ENCODE peak calls at places on chromosomes 11 and 22, in five cellular contexts. C is CD4-positive, alpha-beta memory T cell; N is heart left ventricle; U is CD8-positive, alpha-beta T cell; S is pancreas. Z is an unnamed sample.

GRCh38 chr11:47518212-47518959 is 34.5 kb downstream of the CELF1 start:
- DNase-seq in C (no peak), N (no peak), U (no peak), S (no peak), Z (no peak)

GRCh38 chr11:111388431-111388830 is 9.4 kb upstream of the POU2AF1 start:
- DNase-seq in C (no peak), N (no peak), U (no peak), S (no peak), Z (no peak)

GRCh38 chr11:61336171-61336935 is 3.3 kb downstream of the TKFC start:
- DNase-seq in C (peak), N (peak), U (peak), S (peak), Z (peak)

GRCh38 chr11:35418282-35418846 is 994 bp downstream of the SLC1A2 start:
- DNase-seq in C (no peak), N (no peak), U (no peak), S (peak), Z (no peak)

GRCh38 chr11:10856689-10857603 is 907 bp downstream of the ZBED5 start:
- DNase-seq in C (no peak), N (peak), U (no peak), S (no peak), Z (peak)

GRCh38 chr11:44016129-44016528 is 31.7 kb upstream of the ACCSL start:
- DNase-seq in C (no peak), N (peak), U (no peak), S (no peak), Z (peak)

GRCh38 chr11:65493367-65494176 is 5.3 kb upstream of the MALAT1 start:
- DNase-seq in C (no peak), N (peak), U (no peak), S (no peak), Z (no peak)

GRCh38 chr11:97722065-97722464 is 1298.7 kb upstream of the CNTN5 start:
- DNase-seq in C (no peak), N (peak), U (no peak), S (no peak), Z (peak)

GRCh38 chr11:70536051-70536877 is 137.9 kb downstream of the CTTN start:
- DNase-seq in C (no peak), N (peak), U (no peak), S (peak), Z (no peak)

GRCh38 chr11:95387319-95387718 is 156.3 kb upstream of the SESN3 start:
- DNase-seq in C (no peak), N (no peak), U (no peak), S (no peak), Z (no peak)

GRCh38 chr11:650482-650881 is 13.4 kb downstream of the DRD4 start:
- DNase-seq in C (no peak), N (no peak), U (no peak), S (no peak), Z (no peak)

GRCh38 chr11:113728814-113729213 is 22.7 kb upstream of the TMPRSS5 start:
- DNase-seq in C (no peak), N (no peak), U (no peak), S (no peak), Z (no peak)

GRCh38 chr11:1360835-1361357 is 28.8 kb upstream of the BRSK2 start:
- DNase-seq in C (no peak), N (no peak), U (no peak), S (no peak), Z (no peak)

GRCh38 chr11:69644962-69645675 is 4.2 kb downstream of the CCND1 start:
- DNase-seq in C (no peak), N (no peak), U (no peak), S (peak), Z (no peak)

GRCh38 chr22:24516301-24516737 is 21.2 kb downstream of the UPB1 start:
- DNase-seq in C (no peak), N (no peak), U (no peak), S (peak), Z (no peak)

GRCh38 chr11:47280860-47281259 is 10.9 kb downstream of the MADD start:
- DNase-seq in C (no peak), N (no peak), U (no peak), S (no peak), Z (no peak)

GRCh38 chr11:132981146-132981956 is 551.0 kb downstream of the OPCML start:
- DNase-seq in C (no peak), N (no peak), U (no peak), S (no peak), Z (no peak)

GRCh38 chr11:73275381-73275750 is 3.2 kb downstream of the P2RY6 start:
- DNase-seq in C (no peak), N (no peak), U (no peak), S (no peak), Z (no peak)

GRCh38 chr11:76560219-76560618 is 110.3 kb downstream of the LRRC32 start:
- DNase-seq in C (peak), N (no peak), U (no peak), S (no peak), Z (no peak)

GRCh38 chr11:106468531-106468930 is 391.1 kb downstream of the AASDHPPT start:
- DNase-seq in C (no peak), N (no peak), U (no peak), S (no peak), Z (no peak)

GRCh38 chr22:32203181-32204105 is 1.4 kb downstream of the RFPL2 start:
- DNase-seq in C (no peak), N (no peak), U (no peak), S (peak), Z (no peak)

GRCh38 chr11:109037856-109038780 is 373.2 kb downstream of the DDX10 start:
- DNase-seq in C (no peak), N (no peak), U (no peak), S (no peak), Z (no peak)

GRCh38 chr22:22999473-22999872 is 70.8 kb upstream of the GNAZ start:
- DNase-seq in C (no peak), N (no peak), U (no peak), S (no peak), Z (no peak)

GRCh38 chr11:64305691-64306562 is 603 bp downstream of the ESRRA start:
- DNase-seq in C (peak), N (peak), U (peak), S (peak), Z (peak)

GRCh38 chr11:2304156-2305139 is 2.6 kb downstream of the TSPAN32 start:
- DNase-seq in C (no peak), N (no peak), U (no peak), S (peak), Z (no peak)

DNA sequence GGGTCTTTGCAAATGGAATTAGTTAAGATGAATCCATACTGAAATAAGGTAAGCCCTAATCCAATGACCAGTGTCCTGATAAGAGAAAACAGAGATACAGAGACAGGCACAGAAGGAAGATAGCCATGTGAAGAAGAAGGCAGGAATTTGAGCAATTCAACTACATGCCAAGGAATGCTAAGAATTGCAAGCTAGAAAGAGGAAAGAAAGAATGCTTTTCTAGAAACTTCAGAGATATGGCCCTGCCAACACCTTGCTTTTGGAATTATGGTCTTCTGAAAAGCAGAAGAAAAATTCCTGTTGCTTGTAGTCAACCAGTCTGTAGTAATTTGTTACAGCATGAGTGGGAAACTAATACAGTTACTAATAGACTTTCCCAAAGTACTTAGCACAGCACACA is 111.3 kb downstream of the SLC17A6 start:
- DNase-seq in C (no peak), N (no peak), U (no peak), S (no peak), Z (no peak)
- H3K4me3 ChIP-seq in C (no peak), N (no peak), U (no peak), S (no peak), Z (no peak)

GRCh38 chr22:37544955-37545702 is 15.2 kb upstream of the CDC42EP1 start:
- DNase-seq in C (peak), N (peak), U (peak), S (peak), Z (peak)
- H3K4me3 ChIP-seq in C (no peak), N (peak), U (no peak), S (no peak), Z (peak)

DNA sequence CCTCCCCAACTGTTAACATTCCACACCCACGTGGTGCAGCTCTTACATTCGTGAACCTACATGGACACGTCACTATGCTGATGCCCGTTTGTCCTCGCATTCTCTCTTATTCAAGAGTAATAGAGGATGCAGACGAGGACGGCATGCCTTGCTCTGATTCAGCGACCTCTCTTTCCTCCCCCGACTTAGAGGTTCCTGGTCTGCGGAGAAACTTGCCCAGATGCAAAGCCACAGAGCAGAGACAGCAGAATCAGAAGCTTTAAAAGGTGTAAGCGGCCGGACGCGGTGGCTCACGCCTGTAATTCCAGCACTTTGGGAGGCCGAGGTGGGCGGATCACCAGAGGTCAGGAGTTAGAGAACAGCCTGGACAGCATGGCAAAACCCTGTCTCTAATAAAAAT is 288.0 kb downstream of the NTM start:
- DNase-seq in C (no peak), N (no peak), U (no peak), S (no peak), Z (no peak)
- H3K4me3 ChIP-seq in C (no peak), N (no peak), U (no peak), S (no peak), Z (no peak)

DNA sequence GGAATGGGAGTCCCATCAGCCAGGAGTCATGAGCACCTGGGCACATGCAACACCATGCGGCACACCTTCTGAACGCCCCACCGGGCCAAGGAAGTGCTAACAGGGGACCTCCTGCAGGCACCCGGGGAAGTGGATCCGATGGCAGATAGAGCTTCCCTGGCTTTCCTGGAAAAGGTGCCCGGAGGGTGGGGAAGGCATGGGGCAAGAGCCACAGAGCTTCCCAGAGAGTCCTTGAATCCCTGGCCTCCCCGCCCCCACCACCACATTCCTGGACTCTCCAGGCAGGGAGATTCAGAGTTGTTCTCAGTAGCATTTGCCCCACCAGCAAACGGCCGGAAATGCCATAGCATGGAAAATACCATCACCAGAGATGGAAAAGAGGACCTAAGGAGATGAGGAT is 8.3 kb downstream of the TRIM29 start:
- DNase-seq in C (no peak), N (no peak), U (no peak), S (no peak), Z (no peak)
- H3K4me3 ChIP-seq in C (no peak), N (no peak), U (no peak), S (no peak), Z (no peak)

DNA sequence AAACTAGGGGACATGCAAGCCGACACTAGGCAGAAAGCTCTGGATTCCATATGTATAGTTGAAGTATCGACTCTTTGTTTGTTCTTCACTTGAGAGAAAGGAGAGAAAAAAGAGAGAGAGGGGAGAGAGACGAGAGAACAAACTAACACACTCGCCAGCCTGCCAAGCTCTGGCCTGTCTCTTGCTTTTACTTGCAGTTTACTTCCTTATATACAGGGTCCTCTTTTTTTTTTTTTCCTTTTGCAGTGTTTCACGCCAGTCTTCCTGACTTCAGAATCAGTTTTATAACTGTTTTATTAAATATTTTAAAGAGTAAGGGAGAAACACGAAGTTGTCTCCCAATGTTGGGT is 19.9 kb downstream of the TEAD1 start:
- DNase-seq in C (no peak), N (no peak), U (no peak), S (no peak), Z (no peak)
- H3K4me3 ChIP-seq in C (no peak), N (peak), U (no peak), S (no peak), Z (peak)

GRCh38 chr22:46773074-46773473 is 10.6 kb downstream of the TBC1D22A start:
- DNase-seq in C (no peak), N (no peak), U (no peak), S (no peak), Z (no peak)

GRCh38 chr22:46775789-46776485 is 13.5 kb downstream of the TBC1D22A start:
- DNase-seq in C (no peak), N (no peak), U (no peak), S (no peak), Z (no peak)

GRCh38 chr22:46776486-46776826 is 14.0 kb downstream of the TBC1D22A start:
- DNase-seq in C (no peak), N (no peak), U (no peak), S (no peak), Z (no peak)

GRCh38 chr22:46775364-46775758 is 12.9 kb downstream of the TBC1D22A start:
- DNase-seq in C (no peak), N (no peak), U (no peak), S (no peak), Z (no peak)

DNA sequence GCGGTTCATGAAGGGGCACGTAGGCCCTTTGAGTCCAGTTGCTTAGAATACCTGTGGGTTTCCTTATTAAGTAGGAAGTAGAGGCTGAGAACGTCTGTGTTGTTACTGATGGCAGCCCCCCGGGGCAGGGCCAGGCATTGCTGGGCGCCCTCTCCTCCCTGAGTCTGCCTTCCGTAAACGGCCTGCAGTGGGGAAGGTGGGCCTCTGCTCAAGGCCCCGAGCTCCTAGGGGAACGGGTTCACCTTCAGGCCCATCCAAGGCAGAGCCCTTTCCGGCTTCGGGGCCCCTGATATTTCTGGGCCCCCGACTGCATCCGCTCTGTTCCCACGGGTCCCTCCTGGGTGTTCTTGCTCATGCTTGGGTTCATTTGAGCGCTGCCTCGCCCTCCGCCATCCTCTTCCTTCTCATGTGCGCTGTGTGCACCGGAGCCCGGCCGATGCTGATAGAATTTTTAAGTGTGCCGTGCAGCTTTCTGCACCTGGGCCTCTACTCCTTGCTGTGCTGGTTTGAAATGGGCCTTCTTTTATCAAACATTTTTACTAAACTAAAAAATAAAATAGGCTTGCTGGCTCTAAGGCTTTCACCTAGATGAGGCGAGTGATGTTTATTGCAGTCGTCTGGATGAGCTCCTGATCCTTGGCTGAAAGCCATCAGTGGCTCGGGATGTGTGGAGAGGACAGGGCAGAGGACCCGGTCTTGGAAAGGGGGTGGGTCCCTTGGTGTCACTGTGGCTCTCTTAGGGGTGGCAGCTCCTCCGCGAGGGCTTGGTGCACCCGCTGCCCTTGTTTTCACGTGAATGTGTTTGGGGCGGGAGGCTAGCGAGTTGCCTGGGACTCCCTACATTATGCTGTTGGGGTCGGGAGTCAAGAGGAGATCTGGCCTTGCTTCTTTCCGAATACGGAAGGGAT is 12.3 kb downstream of the TBC1D22A start:
- DNase-seq in C (no peak), N (no peak), U (no peak), S (no peak), Z (no peak)
- H3K4me3 ChIP-seq in C (no peak), N (no peak), U (no peak), S (no peak), Z (no peak)

GRCh38 chr11:67644042-67644441 is 4.5 kb upstream of the TBX10 start:
- DNase-seq in C (no peak), N (no peak), U (no peak), S (no peak), Z (no peak)

GRCh38 chr11:67642490-67643120 is 3.0 kb upstream of the TBX10 start:
- DNase-seq in C (no peak), N (no peak), U (no peak), S (no peak), Z (no peak)

GRCh38 chr11:67646535-67647336 is 3.8 kb downstream of the ACY3 start:
- DNase-seq in C (peak), N (no peak), U (no peak), S (peak), Z (no peak)

GRCh38 chr11:67645521-67646457 is 4.7 kb downstream of the ACY3 start:
- DNase-seq in C (no peak), N (no peak), U (no peak), S (peak), Z (no peak)

GRCh38 chr11:67644472-67645418 is 5.2 kb upstream of the TBX10 start:
- DNase-seq in C (no peak), N (no peak), U (no peak), S (peak), Z (no peak)
- H3K4me3 ChIP-seq in C (no peak), N (no peak), U (no peak), S (no peak), Z (no peak)

DNA sequence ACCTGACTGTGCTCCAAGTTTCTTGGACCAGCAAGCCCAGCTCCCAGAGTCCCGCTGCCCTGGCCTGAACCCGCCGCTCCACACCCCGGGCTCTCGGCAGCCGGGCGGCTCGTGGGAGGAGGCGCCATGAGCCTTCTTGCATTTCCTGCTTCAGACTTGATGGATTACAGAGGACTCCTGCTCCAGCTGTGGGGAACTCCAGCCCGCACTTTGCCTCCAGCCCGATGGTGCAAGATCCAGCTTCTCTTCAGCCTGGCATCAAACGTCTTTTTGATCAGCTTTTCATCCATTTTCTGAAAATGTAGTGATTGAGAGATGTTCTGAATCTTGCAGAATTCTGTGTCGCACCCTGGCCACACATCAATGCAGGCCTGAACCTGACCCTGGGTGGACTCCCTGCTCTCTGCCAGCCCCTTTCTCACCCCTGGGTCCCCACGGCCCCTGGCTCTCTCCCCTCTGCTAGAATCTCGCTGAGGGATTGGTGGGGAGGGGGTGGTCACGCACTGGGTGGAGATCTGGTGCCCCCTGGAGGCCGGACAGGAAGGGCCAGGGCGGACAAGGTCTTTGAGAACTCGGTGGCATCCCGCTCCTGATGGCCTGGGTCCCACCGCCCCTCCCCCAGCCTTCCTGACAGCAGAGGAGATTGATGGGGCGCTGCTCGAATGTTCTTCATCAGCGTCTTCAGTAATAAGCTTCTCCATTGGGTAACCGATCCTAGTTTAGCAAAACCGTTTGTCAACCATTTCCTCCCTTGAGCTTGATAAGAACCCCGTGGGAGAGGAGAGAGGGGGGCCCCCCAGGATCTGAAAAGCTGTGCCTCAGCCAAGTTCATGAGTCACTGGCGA is 12.1 kb upstream of the NFAM1 start:
- DNase-seq in C (peak), N (peak), U (peak), S (peak), Z (peak)
- H3K4me3 ChIP-seq in C (peak), N (peak), U (peak), S (no peak), Z (peak)